ENCODE peak calls at places on chromosomes 1 and 21, in six cellular contexts. C, X, H, P, Z and J are unnamed samples.

GRCh38 chr1:100412980-100413379 is 60.7 kb downstream of the CDC14A start:
- DNase-seq in C (no peak), X (no peak), H (no peak), P (no peak), Z (no peak), J (no peak)

GRCh38 chr21:45574691-45575090 is 32.5 kb upstream of the SLC19A1 start:
- DNase-seq in C (no peak), X (no peak), H (no peak), P (no peak), Z (no peak), J (no peak)

GRCh38 chr1:21332691-21333449 is 42.6 kb upstream of the ECE1 start:
- DNase-seq in C (no peak), X (no peak), H (no peak), P (no peak), Z (no peak), J (no peak)

GRCh38 chr1:99004270-99005141 is at the start of gene PLPPR5:
- DNase-seq in C (peak), X (peak), H (peak), P (peak), Z (peak), J (peak)

GRCh38 chr1:47524272-47524671 is 86.4 kb downstream of the FOXD2 start:
- DNase-seq in C (no peak), X (no peak), H (no peak), P (no peak), Z (no peak), J (no peak)

GRCh38 chr1:151313501-151313900 is 13.7 kb downstream of the PI4KB start:
- DNase-seq in C (no peak), X (no peak), H (no peak), P (no peak), Z (no peak), J (no peak)

GRCh38 chr1:218521414-218522169 is 176.5 kb downstream of the TGFB2 start:
- DNase-seq in C (peak), X (no peak), H (no peak), P (peak), Z (peak), J (peak)

GRCh38 chr1:212754715-212755114 is 36.9 kb downstream of the NSL1 start:
- DNase-seq in C (no peak), X (peak), H (no peak), P (no peak), Z (no peak), J (no peak)

GRCh38 chr1:1058921-1059493 is 15.1 kb downstream of the RNF223 start:
- DNase-seq in C (no peak), X (peak), H (no peak), P (peak), Z (no peak), J (no peak)

GRCh38 chr1:23196627-23197328 is 20.5 kb downstream of the HTR1D start:
- DNase-seq in C (peak), X (peak), H (no peak), P (no peak), Z (peak), J (no peak)

GRCh38 chr1:222073307-222073995 is 331.6 kb upstream of the DUSP10 start:
- DNase-seq in C (peak), X (peak), H (no peak), P (no peak), Z (no peak), J (no peak)

GRCh38 chr21:16211339-16212303 is 481.8 kb downstream of the USP25 start:
- DNase-seq in C (peak), X (peak), H (no peak), P (no peak), Z (no peak), J (no peak)

GRCh38 chr1:237171564-237172485 is 129.8 kb downstream of the RYR2 start:
- DNase-seq in C (no peak), X (no peak), H (no peak), P (no peak), Z (peak), J (no peak)
- H4K91ac ChIP-seq in C (no peak), X (no peak), H (no peak), P (no peak), Z (no peak), J (no peak)

DNA sequence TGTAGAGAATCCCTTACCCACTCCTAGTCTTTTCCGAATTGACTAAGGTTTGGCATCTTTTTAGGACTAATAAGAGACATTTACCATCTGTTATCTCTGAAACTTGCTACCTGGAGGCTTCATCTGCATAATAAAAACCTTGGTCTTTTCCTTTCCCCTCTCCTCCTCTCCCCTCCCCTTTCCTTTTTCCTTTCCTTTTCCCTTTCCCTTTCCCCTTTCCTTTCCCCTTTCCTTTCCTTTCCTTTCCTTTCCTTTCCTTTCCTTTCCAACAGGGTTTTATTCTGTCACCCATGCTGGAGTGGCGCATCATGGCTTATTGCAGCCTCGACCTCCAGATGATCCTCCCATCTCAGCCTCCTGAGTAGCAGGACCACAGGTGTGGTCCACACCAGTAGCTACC is 195.7 kb downstream of the RYR2 start:
- DNase-seq in C (no peak), X (no peak), H (no peak), P (no peak), Z (no peak), J (no peak)
- H3K27ac ChIP-seq in C (no peak), X (no peak), H (no peak), P (no peak), Z (no peak), J (no peak)

GRCh38 chr1:150092180-150092791 is 24.7 kb downstream of the VPS45 start:
- DNase-seq in C (peak), X (no peak), H (no peak), P (no peak), Z (no peak), J (no peak)
- H4K91ac ChIP-seq in C (no peak), X (no peak), H (no peak), P (no peak), Z (no peak), J (no peak)

DNA sequence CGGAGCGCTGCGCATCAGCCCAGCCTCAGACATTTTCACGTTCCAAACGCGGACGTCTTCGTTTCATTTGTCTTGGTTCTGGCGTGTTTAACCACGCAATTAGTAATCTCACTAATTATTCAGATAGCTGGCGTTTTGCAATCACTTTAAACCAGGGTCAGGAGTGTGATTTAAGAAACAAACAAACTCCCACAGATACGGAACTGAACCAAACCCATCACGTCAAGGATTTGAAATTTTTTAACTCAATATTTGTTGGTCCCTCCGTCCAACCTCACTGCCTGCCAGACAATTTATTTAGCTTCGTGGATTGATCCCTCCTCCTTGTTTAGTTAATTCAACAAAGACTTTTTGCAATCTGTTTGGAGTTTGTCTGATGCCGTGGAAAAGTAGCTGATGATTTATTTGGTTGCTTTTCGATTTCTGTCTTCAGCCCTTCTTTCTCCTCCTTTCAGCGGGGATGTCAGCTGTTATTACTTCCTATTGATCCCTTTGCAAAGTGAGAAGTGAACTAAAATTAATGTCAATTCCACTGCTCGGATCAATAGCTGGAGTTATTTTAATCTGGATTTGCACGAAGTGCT is 4.1 kb downstream of the RNF220 start:
- DNase-seq in C (no peak), X (no peak), H (no peak), P (no peak), Z (no peak), J (no peak)
- H3K27ac ChIP-seq in C (no peak), X (no peak), H (no peak), P (no peak), Z (no peak), J (no peak)